ENCODE peak calls at places on chromosomes 3 and 15, in seven cellular contexts. G, V, X, Q, P, F and N are unnamed samples.

GRCh38 chr15:76776480-76776879 is 128.7 kb downstream of the SCAPER start:
- DNase-seq in G (no peak), V (no peak), X (no peak), Q (no peak), P (no peak), F (no peak), N (no peak)

GRCh38 chr3:25895443-25895842 is 105.6 kb downstream of the OXSM start:
- DNase-seq in G (no peak), V (no peak), X (no peak), Q (no peak), P (no peak), F (no peak), N (no peak)

GRCh38 chr3:135136361-135137100 is 341.5 kb downstream of the EPHB1 start:
- DNase-seq in G (no peak), V (no peak), X (no peak), Q (no peak), P (no peak), F (no peak), N (no peak)

GRCh38 chr3:42504334-42505202 is 2.1 kb downstream of the VIPR1 start:
- DNase-seq in G (no peak), V (no peak), X (no peak), Q (no peak), P (no peak), F (no peak), N (no peak)

GRCh38 chr15:72237286-72238224 is 6.6 kb upstream of the PKM start:
- DNase-seq in G (peak; percentile 95), V (no peak), X (peak; percentile 85), Q (peak; percentile 14), P (no peak), F (no peak), N (no peak)

GRCh38 chr3:173938159-173938558 is 540.6 kb downstream of the NLGN1 start:
- DNase-seq in G (peak; percentile 76), V (no peak), X (no peak), Q (no peak), P (peak; percentile 26), F (peak; percentile 9), N (peak; percentile 46)

GRCh38 chr3:188051801-188052228 is 102.1 kb upstream of the LPP start:
- DNase-seq in G (no peak), V (no peak), X (no peak), Q (no peak), P (no peak), F (no peak), N (no peak)

GRCh38 chr3:69012111-69012835 is 1.2 kb downstream of the EOGT start:
- DNase-seq in G (peak; percentile 72), V (no peak), X (peak; percentile 3), Q (no peak), P (no peak), F (no peak), N (no peak)

GRCh38 chr3:4985330-4986174 is 6.3 kb downstream of the BHLHE40 start:
- DNase-seq in G (peak; percentile 96), V (no peak), X (peak; percentile 57), Q (no peak), P (no peak), F (no peak), N (no peak)

GRCh38 chr3:132417695-132418520 is 606 bp downstream of the DNAJC13 start:
- DNase-seq in G (peak; percentile 84), V (peak; percentile 23), X (peak; percentile 43), Q (peak; percentile 12), P (peak; percentile 56), F (peak; percentile 16), N (peak; percentile 51)

GRCh38 chr3:138941259-138941885 is 5.6 kb downstream of the FOXL2 start:
- DNase-seq in G (peak; percentile 64), V (no peak), X (peak; percentile 93), Q (no peak), P (no peak), F (no peak), N (no peak)

GRCh38 chr3:139758654-139759291 is 81.0 kb upstream of the NMNAT3 start:
- DNase-seq in G (no peak), V (no peak), X (no peak), Q (no peak), P (no peak), F (no peak), N (no peak)

GRCh38 chr15:69756440-69756839 is 303.8 kb downstream of the RPLP1 start:
- DNase-seq in G (no peak), V (no peak), X (no peak), Q (no peak), P (no peak), F (no peak), N (no peak)